ENCODE peak calls at places on chromosomes 5 and 9, in seven cellular contexts. D is K562, R is GM12878, U is SK-N-SH, G is H1, X is HCT116, C is HepG2. T is an unnamed sample.

GRCh38 chr9:96519726-96520125 is 69.8 kb downstream of the HABP4 start:
- DNase-seq in G (no peak), X (no peak), C (no peak), D (no peak), R (no peak), U (no peak), T (no peak)

GRCh38 chr5:181086410-181087229 is 44.3 kb downstream of the OR2V1 start:
- DNase-seq in R (no peak), C (peak), D (no peak), G (no peak), U (no peak), X (no peak), T (no peak)

GRCh38 chr5:14727428-14727865 is 62.9 kb downstream of the OTULIN start:
- DNase-seq in U (peak), C (peak), G (peak), D (peak), R (no peak), X (peak), T (peak)

GRCh38 chr9:131545786-131546335 is 538 bp downstream of the PRRT1B start:
- DNase-seq in R (no peak), G (peak), U (peak), D (no peak), X (no peak), C (no peak), T (no peak)

GRCh38 chr9:96136992-96137665 is 164.8 kb downstream of the HSD17B3 start:
- DNase-seq in U (no peak), X (no peak), D (no peak), R (peak), C (no peak), G (no peak), T (no peak)

GRCh38 chr5:140261403-140262171 is 41.3 kb downstream of the PFDN1 start:
- DNase-seq in G (no peak), R (no peak), U (no peak), X (peak), D (peak), C (peak), T (peak)

GRCh38 chr9:93126825-93127368 is 7.2 kb downstream of the NINJ1 start:
- DNase-seq in G (no peak), C (peak), D (no peak), X (no peak), R (no peak), U (peak), T (no peak)

GRCh38 chr9:38277601-38278200 is 114.8 kb upstream of the ALDH1B1 start:
- DNase-seq in D (no peak), X (no peak), G (no peak), R (no peak), U (no peak), C (no peak), T (no peak)

GRCh38 chr5:61333351-61334223 is 1.5 kb downstream of the ZSWIM6 start:
- DNase-seq in G (peak), R (no peak), X (no peak), C (no peak), D (peak), U (peak), T (peak)

GRCh38 chr5:143115381-143115780 is 288.1 kb downstream of the NR3C1 start:
- DNase-seq in D (no peak), C (no peak), G (no peak), U (no peak), X (no peak), R (no peak), T (no peak)

GRCh38 chr5:16464664-16465543 is 696 bp downstream of the ZNF622 start:
- DNase-seq in X (no peak), C (no peak), D (no peak), G (no peak), R (no peak), U (no peak), T (peak)
- TF ChIP-seq JUND in X (no peak), C (no peak), D (no peak), G (no peak), R (no peak), U (no peak), T (no peak)

GRCh38 chr5:6194906-6195612 is 183.3 kb downstream of the MED10 start:
- DNase-seq in X (no peak), R (no peak), G (no peak), U (no peak), C (no peak), D (no peak), T (no peak)

GRCh38 chr5:6193315-6193714 is 185.0 kb downstream of the MED10 start:
- DNase-seq in C (no peak), U (no peak), R (no peak), X (no peak), G (no peak), D (no peak), T (peak)

GRCh38 chr5:6197427-6197826 is 180.9 kb downstream of the MED10 start:
- DNase-seq in D (no peak), U (no peak), R (no peak), X (no peak), G (no peak), C (no peak), T (no peak)

GRCh38 chr5:6195711-6196358 is 182.5 kb downstream of the MED10 start:
- DNase-seq in D (no peak), G (no peak), U (no peak), X (no peak), R (no peak), C (no peak), T (no peak)

GRCh38 chr5:6194261-6194875 is 184.0 kb downstream of the MED10 start:
- DNase-seq in X (no peak), R (no peak), G (no peak), C (no peak), D (no peak), U (no peak), T (no peak)
- TF ChIP-seq JUND in X (no peak), R (no peak), G (no peak), C (no peak), D (no peak), U (no peak), T (no peak)

GRCh38 chr5:157301066-157301465 is 35.1 kb downstream of the CYFIP2 start:
- DNase-seq in C (no peak), X (no peak), R (no peak), U (no peak), G (no peak), D (no peak), T (no peak)

GRCh38 chr5:157306690-157307089 is 40.8 kb downstream of the CYFIP2 start:
- DNase-seq in R (no peak), X (no peak), C (no peak), U (no peak), G (no peak), D (no peak), T (no peak)

GRCh38 chr5:157306092-157306491 is 40.2 kb downstream of the CYFIP2 start:
- DNase-seq in C (no peak), U (no peak), X (no peak), D (no peak), R (no peak), G (no peak), T (no peak)

GRCh38 chr5:157303023-157303422 is 37.1 kb downstream of the CYFIP2 start:
- DNase-seq in G (no peak), R (no peak), D (no peak), C (no peak), U (no peak), X (no peak), T (no peak)

DNA sequence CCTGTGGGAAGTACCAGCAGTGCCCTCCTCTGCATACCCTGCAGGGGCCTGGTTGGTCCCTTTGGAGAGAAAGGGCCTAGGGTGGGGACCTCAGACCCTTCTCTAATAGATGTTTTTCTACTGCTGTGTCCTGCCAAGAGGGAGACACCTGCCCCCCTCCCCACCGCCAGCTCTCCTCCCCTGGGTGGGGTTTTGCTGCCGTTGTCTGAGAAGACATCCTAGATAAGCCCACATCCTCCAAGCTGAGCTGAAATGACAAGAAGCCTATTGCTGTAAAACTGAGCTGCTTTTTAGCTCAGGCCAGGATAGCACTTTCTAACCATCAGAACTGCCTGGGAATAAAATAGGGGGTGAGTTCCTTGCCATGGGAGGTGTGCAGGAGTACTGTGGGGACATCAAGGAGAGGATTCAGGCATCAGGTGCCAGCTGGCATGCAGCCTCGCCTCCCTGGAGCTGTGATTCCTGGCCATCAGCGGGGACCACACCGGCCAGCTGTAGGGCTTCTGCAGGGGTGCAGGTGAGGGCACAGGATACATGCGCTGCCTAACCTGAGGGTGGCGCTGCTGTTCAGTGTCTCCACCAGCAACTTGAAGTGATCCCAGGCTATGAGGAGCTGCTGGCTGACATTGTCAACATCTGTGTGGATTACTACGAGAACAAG is 37.9 kb downstream of the CYFIP2 start:
- DNase-seq in D (peak), C (no peak), R (no peak), U (no peak), G (peak), X (no peak), T (no peak)
- TF ChIP-seq JUND in D (no peak), C (no peak), R (no peak), U (no peak), G (no peak), X (no peak), T (no peak)

DNA sequence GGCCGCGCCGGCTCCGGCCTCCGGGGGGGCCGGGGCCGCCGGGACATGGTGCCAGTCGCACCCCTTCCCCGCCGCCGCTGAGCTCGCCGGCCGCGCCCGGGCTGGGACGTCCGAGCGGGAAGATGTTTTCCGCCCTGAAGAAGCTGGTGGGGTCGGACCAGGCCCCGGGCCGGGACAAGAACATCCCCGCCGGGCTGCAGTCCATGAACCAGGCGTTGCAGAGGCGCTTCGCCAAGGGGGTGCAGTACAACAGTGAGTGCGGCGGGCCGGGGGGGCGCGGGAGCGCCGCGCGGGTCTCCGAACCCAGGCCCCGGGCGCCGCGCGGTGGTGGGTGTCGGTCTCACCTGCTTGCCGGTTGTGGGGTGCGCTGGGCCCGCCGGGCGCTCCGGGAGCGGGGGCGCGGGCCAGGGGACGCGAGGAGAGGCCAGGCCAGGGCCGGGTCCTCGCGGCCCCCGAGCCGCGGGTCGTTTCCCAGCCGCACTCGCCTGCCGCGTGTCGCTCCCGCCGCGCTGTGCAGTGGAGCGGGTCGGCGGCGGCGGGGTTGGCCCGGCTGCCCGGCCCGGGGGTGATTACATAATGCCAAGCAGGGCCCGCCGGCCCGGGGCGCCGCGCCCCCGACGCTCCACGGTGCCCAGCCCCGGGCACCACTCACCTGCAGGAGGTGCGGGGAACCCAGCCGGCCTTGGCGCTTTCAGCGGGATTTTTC is 480 bp downstream of the RABL6 start:
- DNase-seq in U (peak), C (no peak), X (no peak), R (no peak), G (peak), D (peak), T (peak)
- TF ChIP-seq JUND in U (no peak), C (no peak), X (no peak), R (no peak), G (no peak), D (no peak), T (no peak)

DNA sequence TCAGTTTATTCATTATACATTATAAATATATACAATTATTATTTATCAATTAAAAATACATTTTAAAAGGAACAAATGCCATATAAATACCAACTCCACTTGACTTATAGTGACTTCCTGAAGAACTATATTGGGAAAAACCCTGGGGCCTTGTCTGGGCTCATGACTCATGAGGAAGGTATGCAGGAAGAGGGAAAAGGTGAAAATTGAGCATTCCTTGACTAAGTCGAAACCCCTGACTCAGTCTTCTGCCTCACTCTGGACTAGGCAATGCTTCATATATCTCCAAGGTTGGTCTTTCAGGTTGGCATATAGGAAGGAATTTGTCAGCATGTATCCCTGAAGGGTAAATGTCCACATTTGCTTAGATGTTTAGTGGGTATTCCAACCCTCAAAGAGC is 78.5 kb downstream of the SH3TC2 start:
- DNase-seq in G (no peak), D (no peak), X (peak), U (no peak), R (no peak), C (no peak), T (no peak)
- TF ChIP-seq JUND in G (peak), D (no peak), X (peak), U (peak), R (no peak), C (no peak), T (no peak)